ENCODE peak calls at places on chromosomes 1 and 21, in eight cellular contexts. One of them, this sample, is unnamed.

GRCh38 chr21:23016617-23017016 is 2018.4 kb downstream of the NCAM2 start:
- DNase-seq in PC-9: peak
- DNase-seq in astrocyte of the spinal cord: no peak
- DNase-seq in fibroblast of pulmonary artery: no peak
- DNase-seq in tibial nerve: no peak
- DNase-seq in lower leg skin: no peak
- DNase-seq in HL-60: no peak
- DNase-seq in Peyer's patch: no peak
- DNase-seq in this sample: no peak

GRCh38 chr1:232980336-232980978 is 30.0 kb downstream of the NTPCR start:
- DNase-seq in fibroblast of pulmonary artery: no peak
- DNase-seq in Peyer's patch: no peak
- DNase-seq in lower leg skin: no peak
- DNase-seq in PC-9: no peak
- DNase-seq in HL-60: no peak
- DNase-seq in astrocyte of the spinal cord: no peak
- DNase-seq in tibial nerve: no peak
- DNase-seq in this sample: no peak

GRCh38 chr1:156477526-156478249 is 22.9 kb downstream of the MEF2D start:
- DNase-seq in PC-9: no peak
- DNase-seq in Peyer's patch: no peak
- DNase-seq in lower leg skin: no peak
- DNase-seq in astrocyte of the spinal cord: no peak
- DNase-seq in HL-60: peak
- DNase-seq in fibroblast of pulmonary artery: no peak
- DNase-seq in tibial nerve: no peak
- DNase-seq in this sample: no peak

GRCh38 chr1:47182681-47183235 is 7.1 kb downstream of the PDZK1IP1 start:
- DNase-seq in astrocyte of the spinal cord: no peak
- DNase-seq in Peyer's patch: no peak
- DNase-seq in PC-9: no peak
- DNase-seq in HL-60: no peak
- DNase-seq in fibroblast of pulmonary artery: no peak
- DNase-seq in tibial nerve: no peak
- DNase-seq in lower leg skin: no peak
- DNase-seq in this sample: no peak

GRCh38 chr1:27598288-27598687 is 5.7 kb downstream of the AHDC1 start:
- DNase-seq in HL-60: no peak
- DNase-seq in PC-9: no peak
- DNase-seq in tibial nerve: no peak
- DNase-seq in astrocyte of the spinal cord: no peak
- DNase-seq in fibroblast of pulmonary artery: peak
- DNase-seq in lower leg skin: no peak
- DNase-seq in Peyer's patch: no peak
- DNase-seq in this sample: no peak

GRCh38 chr1:26352338-26352679 is 1.6 kb downstream of the CRYBG2 start:
- DNase-seq in HL-60: no peak
- DNase-seq in tibial nerve: no peak
- DNase-seq in Peyer's patch: no peak
- DNase-seq in astrocyte of the spinal cord: no peak
- DNase-seq in lower leg skin: no peak
- DNase-seq in PC-9: no peak
- DNase-seq in fibroblast of pulmonary artery: no peak
- DNase-seq in this sample: no peak

GRCh38 chr1:100478816-100479215 is 59.1 kb upstream of the GPR88 start:
- DNase-seq in lower leg skin: no peak
- DNase-seq in fibroblast of pulmonary artery: no peak
- DNase-seq in Peyer's patch: no peak
- DNase-seq in tibial nerve: no peak
- DNase-seq in astrocyte of the spinal cord: no peak
- DNase-seq in PC-9: no peak
- DNase-seq in HL-60: no peak
- DNase-seq in this sample: no peak

GRCh38 chr1:248757784-248758195 is 2.2 kb upstream of the LYPD8 start:
- DNase-seq in HL-60: no peak
- DNase-seq in tibial nerve: no peak
- DNase-seq in astrocyte of the spinal cord: no peak
- DNase-seq in PC-9: no peak
- DNase-seq in lower leg skin: no peak
- DNase-seq in fibroblast of pulmonary artery: no peak
- DNase-seq in Peyer's patch: no peak
- DNase-seq in this sample: no peak

GRCh38 chr1:91170571-91170970 is 148.7 kb upstream of the ZNF644 start:
- DNase-seq in astrocyte of the spinal cord: no peak
- DNase-seq in PC-9: no peak
- DNase-seq in HL-60: no peak
- DNase-seq in Peyer's patch: no peak
- DNase-seq in fibroblast of pulmonary artery: no peak
- DNase-seq in lower leg skin: no peak
- DNase-seq in tibial nerve: no peak
- DNase-seq in this sample: no peak

GRCh38 chr1:179926494-179927205 is 28.0 kb upstream of the CEP350 start:
- DNase-seq in lower leg skin: no peak
- DNase-seq in PC-9: no peak
- DNase-seq in fibroblast of pulmonary artery: peak
- DNase-seq in astrocyte of the spinal cord: peak
- DNase-seq in HL-60: no peak
- DNase-seq in Peyer's patch: no peak
- DNase-seq in tibial nerve: no peak
- DNase-seq in this sample: no peak

GRCh38 chr1:230828421-230828820 is 39.9 kb downstream of the C1orf198 start:
- DNase-seq in PC-9: no peak
- DNase-seq in lower leg skin: peak
- DNase-seq in HL-60: no peak
- DNase-seq in astrocyte of the spinal cord: no peak
- DNase-seq in Peyer's patch: no peak
- DNase-seq in tibial nerve: no peak
- DNase-seq in fibroblast of pulmonary artery: no peak
- DNase-seq in this sample: no peak

GRCh38 chr21:15222711-15223110 is 157.9 kb upstream of the NRIP1 start:
- DNase-seq in lower leg skin: no peak
- DNase-seq in fibroblast of pulmonary artery: no peak
- DNase-seq in tibial nerve: no peak
- DNase-seq in Peyer's patch: no peak
- DNase-seq in HL-60: no peak
- DNase-seq in PC-9: no peak
- DNase-seq in astrocyte of the spinal cord: peak
- DNase-seq in this sample: no peak

GRCh38 chr1:20405893-20406604 is 80.0 kb downstream of the CAMK2N1 start:
- DNase-seq in astrocyte of the spinal cord: peak
- DNase-seq in PC-9: no peak
- DNase-seq in fibroblast of pulmonary artery: peak
- DNase-seq in Peyer's patch: peak
- DNase-seq in tibial nerve: no peak
- DNase-seq in HL-60: no peak
- DNase-seq in lower leg skin: no peak
- DNase-seq in this sample: peak

GRCh38 chr1:41454406-41454805 is 30.1 kb downstream of the EDN2 start:
- DNase-seq in Peyer's patch: no peak
- DNase-seq in fibroblast of pulmonary artery: no peak
- DNase-seq in astrocyte of the spinal cord: peak
- DNase-seq in tibial nerve: no peak
- DNase-seq in PC-9: no peak
- DNase-seq in lower leg skin: no peak
- DNase-seq in HL-60: no peak
- DNase-seq in this sample: no peak

GRCh38 chr1:21904725-21905520 is 32.2 kb downstream of the HSPG2 start:
- DNase-seq in astrocyte of the spinal cord: peak
- DNase-seq in Peyer's patch: no peak
- DNase-seq in HL-60: peak
- DNase-seq in lower leg skin: peak
- DNase-seq in fibroblast of pulmonary artery: peak
- DNase-seq in PC-9: peak
- DNase-seq in tibial nerve: no peak
- DNase-seq in this sample: peak

GRCh38 chr21:27219068-27219467 is 252.2 kb upstream of the ADAMTS5 start:
- DNase-seq in lower leg skin: no peak
- DNase-seq in fibroblast of pulmonary artery: peak
- DNase-seq in HL-60: peak
- DNase-seq in PC-9: no peak
- DNase-seq in Peyer's patch: no peak
- DNase-seq in astrocyte of the spinal cord: peak
- DNase-seq in tibial nerve: no peak
- DNase-seq in this sample: peak

GRCh38 chr1:25197982-25198681 is 34.2 kb downstream of the SYF2 start:
- DNase-seq in PC-9: no peak
- DNase-seq in HL-60: no peak
- DNase-seq in lower leg skin: no peak
- DNase-seq in Peyer's patch: no peak
- DNase-seq in tibial nerve: no peak
- DNase-seq in fibroblast of pulmonary artery: peak
- DNase-seq in astrocyte of the spinal cord: no peak
- DNase-seq in this sample: no peak

GRCh38 chr1:58949551-58950220 is 165.8 kb upstream of the JUN start:
- DNase-seq in lower leg skin: no peak
- DNase-seq in fibroblast of pulmonary artery: no peak
- DNase-seq in PC-9: no peak
- DNase-seq in HL-60: no peak
- DNase-seq in tibial nerve: no peak
- DNase-seq in astrocyte of the spinal cord: no peak
- DNase-seq in Peyer's patch: no peak
- DNase-seq in this sample: no peak

GRCh38 chr1:58946390-58946789 is 162.5 kb upstream of the JUN start:
- DNase-seq in Peyer's patch: no peak
- DNase-seq in astrocyte of the spinal cord: no peak
- DNase-seq in HL-60: no peak
- DNase-seq in PC-9: no peak
- DNase-seq in fibroblast of pulmonary artery: no peak
- DNase-seq in lower leg skin: no peak
- DNase-seq in tibial nerve: no peak
- DNase-seq in this sample: no peak

GRCh38 chr1:58948671-58949070 is 164.8 kb upstream of the JUN start:
- DNase-seq in fibroblast of pulmonary artery: no peak
- DNase-seq in astrocyte of the spinal cord: no peak
- DNase-seq in tibial nerve: no peak
- DNase-seq in Peyer's patch: no peak
- DNase-seq in lower leg skin: no peak
- DNase-seq in PC-9: no peak
- DNase-seq in HL-60: no peak
- DNase-seq in this sample: no peak

GRCh38 chr1:58950897-58951296 is 167.1 kb upstream of the JUN start:
- DNase-seq in fibroblast of pulmonary artery: no peak
- DNase-seq in lower leg skin: no peak
- DNase-seq in astrocyte of the spinal cord: no peak
- DNase-seq in tibial nerve: no peak
- DNase-seq in HL-60: no peak
- DNase-seq in Peyer's patch: no peak
- DNase-seq in PC-9: no peak
- DNase-seq in this sample: no peak
- TF ChIP-seq CTCF in fibroblast of pulmonary artery: no peak
- TF ChIP-seq CTCF in lower leg skin: no peak
- TF ChIP-seq CTCF in astrocyte of the spinal cord: no peak
- TF ChIP-seq CTCF in tibial nerve: no peak
- TF ChIP-seq CTCF in HL-60: no peak
- TF ChIP-seq CTCF in Peyer's patch: no peak
- TF ChIP-seq CTCF in PC-9: no peak
- TF ChIP-seq CTCF in this sample: no peak

GRCh38 chr1:54977938-54978337 is 2.5 kb upstream of the TMEM61 start:
- DNase-seq in PC-9: no peak
- DNase-seq in tibial nerve: no peak
- DNase-seq in astrocyte of the spinal cord: no peak
- DNase-seq in Peyer's patch: no peak
- DNase-seq in lower leg skin: no peak
- DNase-seq in fibroblast of pulmonary artery: no peak
- DNase-seq in HL-60: no peak
- DNase-seq in this sample: no peak
- H3K4me3 ChIP-seq in PC-9: no peak
- H3K4me3 ChIP-seq in tibial nerve: no peak
- H3K4me3 ChIP-seq in astrocyte of the spinal cord: no peak
- H3K4me3 ChIP-seq in Peyer's patch: no peak
- H3K4me3 ChIP-seq in lower leg skin: no peak
- H3K4me3 ChIP-seq in fibroblast of pulmonary artery: no peak
- H3K4me3 ChIP-seq in HL-60: no peak
- H3K4me3 ChIP-seq in this sample: no peak

DNA sequence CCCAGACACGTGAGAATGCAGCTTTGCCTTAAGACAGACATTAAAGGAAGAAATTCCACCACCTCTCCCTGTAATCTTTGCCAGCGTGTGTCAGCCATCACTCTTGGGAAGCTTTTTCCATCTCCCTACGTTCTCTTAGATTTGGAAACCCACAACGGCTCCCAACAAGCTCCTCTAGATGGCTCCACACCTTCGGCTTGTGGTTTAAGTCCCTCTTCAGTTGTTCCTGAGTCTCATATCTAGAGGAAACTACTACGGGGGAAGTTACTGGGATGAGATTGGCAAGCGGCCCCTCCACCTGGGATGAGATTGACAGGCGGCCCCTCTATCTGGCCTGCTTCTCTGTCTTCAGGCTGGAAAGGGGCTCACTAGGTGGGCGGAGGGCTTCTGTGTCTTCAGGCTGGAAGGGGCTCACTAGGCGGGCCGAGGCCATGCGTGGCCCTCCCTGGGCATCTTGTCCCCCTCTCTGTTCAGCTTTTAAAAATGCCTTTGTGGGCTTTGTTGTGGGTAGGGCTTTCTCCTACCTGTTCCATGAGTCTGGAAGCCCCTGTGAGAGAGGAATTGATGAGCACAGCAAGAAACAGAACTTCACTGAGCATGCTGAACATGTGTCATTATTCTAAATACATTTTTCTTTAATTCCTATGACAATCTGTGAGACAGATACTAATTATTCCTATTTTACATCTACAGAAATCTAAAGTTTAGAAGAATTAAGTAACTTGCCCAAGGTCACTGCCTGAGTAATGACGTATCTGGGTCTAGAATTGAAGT is 670.5 kb downstream of the KIF26B start:
- DNase-seq in astrocyte of the spinal cord: peak
- DNase-seq in fibroblast of pulmonary artery: peak
- DNase-seq in tibial nerve: no peak
- DNase-seq in HL-60: no peak
- DNase-seq in lower leg skin: no peak
- DNase-seq in PC-9: no peak
- DNase-seq in Peyer's patch: no peak
- DNase-seq in this sample: no peak
- TF ChIP-seq CTCF in astrocyte of the spinal cord: peak
- TF ChIP-seq CTCF in fibroblast of pulmonary artery: peak
- TF ChIP-seq CTCF in tibial nerve: no peak
- TF ChIP-seq CTCF in HL-60: no peak
- TF ChIP-seq CTCF in lower leg skin: no peak
- TF ChIP-seq CTCF in PC-9: no peak
- TF ChIP-seq CTCF in Peyer's patch: no peak
- TF ChIP-seq CTCF in this sample: peak

DNA sequence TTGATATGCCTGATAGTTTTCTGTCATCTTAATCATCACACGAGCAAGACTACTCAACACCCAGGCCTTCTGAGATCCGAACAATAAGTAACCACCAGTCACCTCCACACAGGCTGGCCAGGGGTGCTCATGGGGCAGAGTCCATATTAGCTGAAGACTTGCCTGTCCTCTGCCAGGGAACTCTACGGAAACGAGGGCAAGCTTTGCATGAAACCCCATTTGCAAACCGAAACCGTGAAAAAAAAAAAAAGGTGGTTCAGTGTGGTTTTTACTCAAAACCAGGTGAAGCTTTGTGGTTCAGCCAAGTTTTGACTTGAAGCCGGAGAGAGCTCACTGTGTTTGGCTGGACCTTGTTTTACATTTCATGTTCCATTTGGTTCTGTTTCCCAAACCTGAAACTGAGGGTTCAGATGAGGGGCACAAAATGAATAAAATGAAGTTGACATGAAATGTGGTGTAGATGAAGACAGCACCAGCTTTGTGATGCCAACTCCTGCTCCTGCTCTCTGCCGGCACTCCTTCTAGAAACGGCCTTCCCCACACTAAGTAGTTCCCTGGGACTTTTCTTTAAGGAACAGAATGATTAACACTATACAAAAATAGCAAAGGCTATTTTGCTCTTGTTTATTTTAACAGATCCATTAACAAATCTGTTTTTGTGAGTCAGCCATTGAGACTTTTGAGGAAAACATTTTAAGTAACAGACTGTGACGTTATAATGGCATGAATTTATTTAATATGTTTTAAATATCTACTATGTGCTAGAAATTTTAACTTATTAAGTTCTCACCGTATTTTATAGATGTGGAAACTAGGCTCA is 74.7 kb downstream of the RUNX1 start:
- DNase-seq in astrocyte of the spinal cord: no peak
- DNase-seq in tibial nerve: no peak
- DNase-seq in Peyer's patch: peak
- DNase-seq in HL-60: no peak
- DNase-seq in PC-9: no peak
- DNase-seq in lower leg skin: no peak
- DNase-seq in fibroblast of pulmonary artery: no peak
- DNase-seq in this sample: no peak
- H3K4me3 ChIP-seq in astrocyte of the spinal cord: no peak
- H3K4me3 ChIP-seq in tibial nerve: no peak
- H3K4me3 ChIP-seq in Peyer's patch: no peak
- H3K4me3 ChIP-seq in HL-60: no peak
- H3K4me3 ChIP-seq in PC-9: no peak
- H3K4me3 ChIP-seq in lower leg skin: no peak
- H3K4me3 ChIP-seq in fibroblast of pulmonary artery: no peak
- H3K4me3 ChIP-seq in this sample: no peak

This sample was measured in astrocyte of the cerebellum.